ENCODE peak calls at places on chromosomes 5 and 9, in eight cellular contexts. H, Y, U, O, D, G, C and W are unnamed samples.

GRCh38 chr5:176742246-176743105 is 67.9 kb upstream of the UNC5A start:
- DNase-seq in H (no peak), Y (no peak), U (no peak), O (no peak), D (no peak), G (no peak), C (no peak), W (no peak)

GRCh38 chr5:143544606-143545005 is 141.1 kb upstream of the NR3C1 start:
- DNase-seq in H (no peak), Y (no peak), U (no peak), O (no peak), D (no peak), G (no peak), C (no peak), W (no peak)

GRCh38 chr5:58674070-58674469 is 91.2 kb downstream of the RAB3C start:
- DNase-seq in H (no peak), Y (no peak), U (no peak), O (no peak), D (no peak), G (no peak), C (no peak), W (no peak)

GRCh38 chr5:159030357-159030756 is 69.4 kb downstream of the EBF1 start:
- DNase-seq in H (no peak), Y (no peak), U (no peak), O (no peak), D (no peak), G (no peak), C (no peak), W (peak; percentile 51)

GRCh38 chr5:58983496-58983895 is 400.6 kb downstream of the RAB3C start:
- DNase-seq in H (no peak), Y (no peak), U (no peak), O (no peak), D (no peak), G (peak; percentile 43), C (peak; percentile 36), W (no peak)

GRCh38 chr9:75083188-75083976 is 4.6 kb downstream of the NMRK1 start:
- DNase-seq in H (peak; percentile 5), Y (no peak), U (no peak), O (no peak), D (no peak), G (no peak), C (no peak), W (peak; percentile 56)

GRCh38 chr5:73135021-73135420 is 14.6 kb downstream of the TMEM171 start:
- DNase-seq in H (no peak), Y (no peak), U (no peak), O (no peak), D (peak; percentile 77), G (peak; percentile 6), C (no peak), W (no peak)

GRCh38 chr9:119375892-119376291 is 6.7 kb upstream of the BRINP1 start:
- DNase-seq in H (no peak), Y (peak; percentile 19), U (no peak), O (peak; percentile 27), D (no peak), G (peak; percentile 12), C (peak; percentile 38), W (peak; percentile 61)